ENCODE peak calls at places on chromosomes 12 and 14, in nine cellular contexts. M is H1, Q is Caki2, F is fibroblast of lung, D is GDM1, K is colonic mucosa, H is iPS DF 19.7, E is NCI-H1694, U is mesothelial cell of epicardium. X is an unnamed sample.
A peak's percentile ranks its signal among the peaks of the same experiment; 100 is the strongest.

GRCh38 chr14:40485688-40486087 is 1053.5 kb upstream of the FBXO33 start:
- DNase-seq in M (no peak), Q (no peak), H (no peak), U (no peak), K (no peak), F (no peak), E (no peak), D (no peak), X (no peak)

GRCh38 chr14:85594217-85594616 is 64.3 kb downstream of the FLRT2 start:
- DNase-seq in M (no peak), F (no peak), E (no peak), K (no peak), U (no peak), Q (no peak), H (no peak), D (no peak), X (no peak)

GRCh38 chr12:101939856-101940265 is 62.5 kb downstream of the DRAM1 start:
- DNase-seq in M (peak; percentile 41), D (peak; percentile 50), E (peak; percentile 49), U (peak; percentile 59), F (peak; percentile 71), Q (peak; percentile 31), K (peak; percentile 60), H (peak; percentile 59), X (peak; percentile 60)

GRCh38 chr12:114221976-114222630 is 183.8 kb downstream of the TBX5 start:
- DNase-seq in Q (no peak), H (no peak), U (no peak), K (no peak), E (no peak), M (no peak), D (no peak), F (no peak), X (no peak)

GRCh38 chr14:88004637-88005036 is 298 bp upstream of the GPR65 start:
- DNase-seq in U (no peak), D (no peak), K (no peak), Q (no peak), E (no peak), F (no peak), H (no peak), M (no peak), X (no peak)

GRCh38 chr14:64944861-64945260 is 2.3 kb upstream of the GPX2 start:
- DNase-seq in H (no peak), Q (no peak), F (no peak), D (no peak), K (peak; percentile 12), U (no peak), M (no peak), E (no peak), X (no peak)

GRCh38 chr12:28645891-28646290 is 455.6 kb downstream of the CCDC91 start:
- DNase-seq in E (no peak), F (no peak), K (no peak), D (no peak), U (no peak), Q (no peak), M (no peak), H (no peak), X (no peak)

GRCh38 chr12:6267007-6267721 is 43.3 kb upstream of the PLEKHG6 start:
- DNase-seq in F (peak; percentile 71), Q (peak; percentile 76), K (no peak), E (no peak), U (no peak), D (no peak), H (no peak), M (no peak), X (no peak)

GRCh38 chr12:60724984-60725383 is 1129.2 kb downstream of the SLC16A7 start:
- DNase-seq in M (no peak), Q (no peak), F (no peak), K (no peak), E (no peak), H (no peak), D (no peak), U (no peak), X (no peak)

GRCh38 chr12:58503731-58504520 is 416.4 kb downstream of the LRIG3 start:
- DNase-seq in H (no peak), D (no peak), E (no peak), M (no peak), U (no peak), K (no peak), F (peak; percentile 37), Q (no peak), X (no peak)

X was measured in transverse colon.